ENCODE peak calls at places on chromosome 14, in seven cellular contexts. One of them, this sample, is unnamed.

GRCh38 chr14:100399052-100399849 is 76.1 kb downstream of the SLC25A47 start:
- DNase-seq in HepG2: no peak
- DNase-seq in HCT116: no peak
- DNase-seq in H1: no peak
- DNase-seq in GM12878: no peak
- DNase-seq in SK-N-SH: peak; percentile 81
- DNase-seq in K562: no peak
- DNase-seq in this sample: no peak

GRCh38 chr14:50233335-50234250 is 2.2 kb upstream of the SOS2 start:
- DNase-seq in K562: no peak
- DNase-seq in H1: no peak
- DNase-seq in SK-N-SH: no peak
- DNase-seq in HepG2: peak; percentile 67
- DNase-seq in HCT116: no peak
- DNase-seq in GM12878: no peak
- DNase-seq in this sample: peak; percentile 62

GRCh38 chr14:50342211-50343080 is 30.3 kb downstream of the DMAC2L start:
- DNase-seq in SK-N-SH: peak; percentile 78
- DNase-seq in HepG2: peak; percentile 66
- DNase-seq in H1: no peak
- DNase-seq in HCT116: no peak
- DNase-seq in K562: peak; percentile 90
- DNase-seq in GM12878: no peak
- DNase-seq in this sample: peak; percentile 72

GRCh38 chr14:74888164-74889158 is 6.7 kb downstream of the DLST start:
- DNase-seq in HCT116: peak; percentile 4
- DNase-seq in GM12878: no peak
- DNase-seq in H1: no peak
- DNase-seq in SK-N-SH: no peak
- DNase-seq in HepG2: no peak
- DNase-seq in K562: peak; percentile 81
- DNase-seq in this sample: no peak

GRCh38 chr14:99436247-99437180 is 44.1 kb downstream of the SETD3 start:
- DNase-seq in H1: peak; percentile 19
- DNase-seq in GM12878: no peak
- DNase-seq in K562: no peak
- DNase-seq in HCT116: no peak
- DNase-seq in SK-N-SH: no peak
- DNase-seq in HepG2: no peak
- DNase-seq in this sample: no peak

GRCh38 chr14:77457115-77457521 is 283 bp downstream of the VIPAS39 start:
- DNase-seq in GM12878: no peak
- DNase-seq in HepG2: no peak
- DNase-seq in K562: no peak
- DNase-seq in H1: no peak
- DNase-seq in SK-N-SH: peak; percentile 46
- DNase-seq in HCT116: no peak
- DNase-seq in this sample: no peak

GRCh38 chr14:38297681-38298080 is 41.8 kb upstream of the CLEC14A start:
- DNase-seq in HCT116: no peak
- DNase-seq in K562: no peak
- DNase-seq in H1: no peak
- DNase-seq in GM12878: no peak
- DNase-seq in SK-N-SH: no peak
- DNase-seq in HepG2: no peak
- DNase-seq in this sample: no peak

GRCh38 chr14:99537399-99537798 is 56.2 kb downstream of the CCNK start:
- DNase-seq in SK-N-SH: no peak
- DNase-seq in HepG2: no peak
- DNase-seq in K562: no peak
- DNase-seq in GM12878: no peak
- DNase-seq in HCT116: no peak
- DNase-seq in H1: no peak
- DNase-seq in this sample: no peak

GRCh38 chr14:73712540-73713141 is 1.5 kb downstream of the PNMA1 start:
- DNase-seq in HepG2: no peak
- DNase-seq in HCT116: no peak
- DNase-seq in GM12878: no peak
- DNase-seq in SK-N-SH: peak; percentile 65
- DNase-seq in K562: peak; percentile 39
- DNase-seq in H1: no peak
- DNase-seq in this sample: peak; percentile 39

GRCh38 chr14:60085085-60085484 is 6.6 kb upstream of the PCNX4 start:
- DNase-seq in HCT116: no peak
- DNase-seq in HepG2: no peak
- DNase-seq in GM12878: no peak
- DNase-seq in SK-N-SH: no peak
- DNase-seq in H1: no peak
- DNase-seq in K562: no peak
- DNase-seq in this sample: no peak

GRCh38 chr14:37493606-37494005 is 101.4 kb downstream of the FOXA1 start:
- DNase-seq in SK-N-SH: no peak
- DNase-seq in K562: no peak
- DNase-seq in HepG2: peak; percentile 20
- DNase-seq in GM12878: no peak
- DNase-seq in H1: no peak
- DNase-seq in HCT116: no peak
- DNase-seq in this sample: no peak

DNA sequence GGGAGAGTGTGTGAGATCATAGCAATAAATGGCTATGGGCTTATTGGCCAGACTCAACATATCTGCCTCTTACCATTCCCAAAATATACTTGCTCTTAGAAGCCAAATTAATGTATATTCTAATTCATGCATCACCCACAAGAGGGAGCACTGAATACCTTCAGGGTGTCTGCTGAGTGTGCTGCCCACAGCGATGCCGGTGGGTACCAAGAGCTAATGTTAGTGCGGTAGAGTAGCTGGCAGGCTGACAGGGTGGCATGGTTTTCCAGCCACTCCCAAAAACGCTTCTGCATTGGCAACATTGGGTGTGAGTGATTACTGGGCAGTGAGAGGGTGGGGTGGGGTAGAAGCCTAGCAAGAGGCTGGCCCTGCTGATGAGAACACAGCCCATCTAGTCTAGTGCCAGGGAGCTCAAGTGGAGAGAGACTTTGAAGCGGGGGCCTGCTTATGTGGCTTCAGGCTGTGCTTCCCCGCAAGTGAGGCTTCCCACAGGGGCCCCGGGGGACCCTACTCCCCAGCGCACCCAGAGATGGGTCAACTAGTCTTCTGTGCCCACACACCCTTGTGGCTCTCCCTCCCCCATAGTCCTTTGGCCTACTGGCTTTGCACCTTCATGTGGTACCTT is 9.2 kb upstream of the PLEKHD1 start:
- DNase-seq in SK-N-SH: peak; percentile 51
- DNase-seq in K562: peak; percentile 28
- DNase-seq in HCT116: no peak
- DNase-seq in H1: no peak
- DNase-seq in HepG2: peak; percentile 19
- DNase-seq in GM12878: no peak
- DNase-seq in this sample: no peak
- TF ChIP-seq JUND in SK-N-SH: no peak
- TF ChIP-seq JUND in K562: no peak
- TF ChIP-seq JUND in HCT116: no peak
- TF ChIP-seq JUND in H1: no peak
- TF ChIP-seq JUND in HepG2: no peak
- TF ChIP-seq JUND in GM12878: no peak
- TF ChIP-seq JUND in this sample: no peak

DNA sequence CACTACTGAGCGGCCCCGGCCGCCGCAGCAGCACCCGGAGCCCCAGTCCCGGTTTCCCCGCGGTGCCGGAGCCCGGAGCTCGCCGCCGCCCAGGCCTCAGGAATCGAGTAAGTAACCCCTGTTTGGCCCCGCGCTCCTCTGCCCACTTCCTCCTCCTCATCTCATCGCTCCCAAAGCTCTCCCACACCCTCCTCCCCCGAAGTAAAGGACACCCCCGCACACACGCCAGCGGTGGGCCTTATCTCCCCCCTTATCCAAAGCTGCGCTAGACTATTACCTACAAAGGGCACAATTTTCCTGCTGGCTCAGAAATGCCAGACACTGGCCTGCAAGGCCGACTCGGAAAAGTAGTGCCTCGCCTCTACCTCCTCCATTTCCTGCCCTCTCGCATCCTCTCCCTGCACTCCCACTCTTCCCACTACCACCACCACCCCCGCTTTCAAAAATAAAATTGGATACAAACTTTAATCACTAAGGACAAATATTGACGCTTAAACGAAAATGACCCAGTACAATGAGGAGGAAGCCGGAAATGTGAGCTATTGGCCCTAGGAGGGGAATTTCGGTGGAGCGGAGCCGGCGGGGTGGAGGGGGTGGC is 581 bp upstream of the FOXG1 start:
- DNase-seq in SK-N-SH: peak; percentile 41
- DNase-seq in H1: peak; percentile 74
- DNase-seq in HCT116: no peak
- DNase-seq in HepG2: no peak
- DNase-seq in K562: peak; percentile 61
- DNase-seq in GM12878: no peak
- DNase-seq in this sample: no peak
- TF ChIP-seq JUND in SK-N-SH: no peak
- TF ChIP-seq JUND in H1: no peak
- TF ChIP-seq JUND in HCT116: no peak
- TF ChIP-seq JUND in HepG2: no peak
- TF ChIP-seq JUND in K562: no peak
- TF ChIP-seq JUND in GM12878: no peak
- TF ChIP-seq JUND in this sample: no peak

GRCh38 chr14:44170554-44170953 is 336.5 kb downstream of the FSCB start:
- DNase-seq in GM12878: no peak
- DNase-seq in HCT116: no peak
- DNase-seq in HepG2: no peak
- DNase-seq in H1: no peak
- DNase-seq in SK-N-SH: no peak
- DNase-seq in K562: no peak
- DNase-seq in this sample: no peak
- TF ChIP-seq JUND in GM12878: no peak
- TF ChIP-seq JUND in HCT116: no peak
- TF ChIP-seq JUND in HepG2: no peak
- TF ChIP-seq JUND in H1: no peak
- TF ChIP-seq JUND in SK-N-SH: no peak
- TF ChIP-seq JUND in K562: no peak
- TF ChIP-seq JUND in this sample: no peak

DNA sequence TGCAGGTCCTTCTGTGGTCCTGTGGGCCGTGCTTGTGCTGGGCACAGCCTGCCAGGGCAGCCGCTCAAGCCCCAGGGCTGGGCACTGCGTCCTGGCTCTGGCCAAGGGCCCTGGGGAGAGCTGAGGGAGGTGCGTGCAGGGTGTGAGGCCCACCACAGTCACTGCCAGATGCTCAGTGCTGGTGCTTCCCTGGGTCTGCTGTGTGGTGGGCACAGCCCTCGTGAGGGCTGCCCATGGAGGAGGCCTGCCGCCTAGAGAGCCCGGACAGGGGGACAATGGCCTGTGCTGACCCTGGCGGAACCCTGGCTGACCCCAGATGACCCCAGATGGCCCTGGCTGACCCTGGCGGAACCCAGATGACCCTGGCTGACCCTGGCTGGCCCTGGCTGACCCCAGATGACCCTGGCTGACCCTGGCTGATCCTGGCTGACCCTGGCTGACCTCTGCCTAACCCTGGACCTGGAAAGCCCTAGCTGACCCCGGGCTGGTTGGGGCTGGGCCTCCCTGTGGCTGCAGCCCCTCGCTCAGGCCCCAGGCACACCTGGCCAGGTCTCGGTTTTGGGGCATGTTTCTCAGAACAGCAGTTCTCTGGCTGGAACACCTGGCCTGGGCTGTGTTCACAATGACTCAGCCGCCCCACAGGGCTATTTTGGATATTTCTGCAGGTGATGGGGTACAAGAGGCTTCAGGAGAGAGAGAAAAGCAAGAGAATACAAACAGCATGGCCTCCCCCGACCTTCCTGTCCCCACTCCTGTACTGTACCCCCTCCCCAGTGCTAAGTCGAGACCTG is 55.4 kb downstream of the TMEM121 start:
- DNase-seq in K562: no peak
- DNase-seq in SK-N-SH: no peak
- DNase-seq in HepG2: no peak
- DNase-seq in H1: no peak
- DNase-seq in HCT116: no peak
- DNase-seq in GM12878: peak; percentile 71
- DNase-seq in this sample: no peak
- TF ChIP-seq JUND in K562: no peak
- TF ChIP-seq JUND in SK-N-SH: no peak
- TF ChIP-seq JUND in HepG2: no peak
- TF ChIP-seq JUND in H1: no peak
- TF ChIP-seq JUND in HCT116: no peak
- TF ChIP-seq JUND in GM12878: no peak
- TF ChIP-seq JUND in this sample: no peak

GRCh38 chr14:88992011-88992410 is 167.6 kb downstream of the TTC8 start:
- DNase-seq in SK-N-SH: no peak
- DNase-seq in K562: no peak
- DNase-seq in H1: no peak
- DNase-seq in GM12878: no peak
- DNase-seq in HepG2: no peak
- DNase-seq in HCT116: no peak
- DNase-seq in this sample: no peak

GRCh38 chr14:88989911-88990310 is 165.5 kb downstream of the TTC8 start:
- DNase-seq in HCT116: no peak
- DNase-seq in GM12878: no peak
- DNase-seq in K562: no peak
- DNase-seq in SK-N-SH: no peak
- DNase-seq in HepG2: no peak
- DNase-seq in H1: no peak
- DNase-seq in this sample: no peak

GRCh38 chr14:88990856-88991255 is 166.4 kb downstream of the TTC8 start:
- DNase-seq in SK-N-SH: no peak
- DNase-seq in HepG2: no peak
- DNase-seq in H1: no peak
- DNase-seq in K562: no peak
- DNase-seq in HCT116: no peak
- DNase-seq in GM12878: no peak
- DNase-seq in this sample: no peak

GRCh38 chr14:88995437-88996198 is 171.2 kb downstream of the TTC8 start:
- DNase-seq in H1: no peak
- DNase-seq in HepG2: no peak
- DNase-seq in K562: no peak
- DNase-seq in GM12878: no peak
- DNase-seq in HCT116: no peak
- DNase-seq in SK-N-SH: no peak
- DNase-seq in this sample: no peak

GRCh38 chr14:88993946-88994345 is 169.5 kb downstream of the TTC8 start:
- DNase-seq in K562: no peak
- DNase-seq in SK-N-SH: no peak
- DNase-seq in HCT116: no peak
- DNase-seq in GM12878: no peak
- DNase-seq in HepG2: no peak
- DNase-seq in H1: no peak
- DNase-seq in this sample: no peak
- TF ChIP-seq JUND in K562: no peak
- TF ChIP-seq JUND in SK-N-SH: no peak
- TF ChIP-seq JUND in HCT116: no peak
- TF ChIP-seq JUND in GM12878: no peak
- TF ChIP-seq JUND in HepG2: no peak
- TF ChIP-seq JUND in H1: no peak
- TF ChIP-seq JUND in this sample: no peak

DNA sequence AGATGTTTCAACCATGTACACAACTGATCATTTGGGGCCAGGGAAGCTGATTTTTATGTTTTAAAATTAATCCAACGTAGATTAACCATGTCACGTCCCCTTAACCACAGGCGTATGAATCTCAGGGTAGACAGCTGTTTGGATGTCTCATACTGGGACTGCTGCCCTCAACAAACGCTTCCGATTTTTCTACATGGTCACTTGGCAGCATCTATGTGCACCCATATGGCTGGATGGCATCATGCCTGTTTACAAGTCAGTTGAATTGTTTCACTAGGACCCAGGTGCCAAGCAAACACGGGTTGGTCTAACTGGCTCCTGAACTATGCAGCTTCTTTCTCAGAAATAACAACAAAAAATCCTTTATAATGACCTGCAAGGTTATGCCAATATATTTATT is 393.8 kb downstream of the NPAS3 start:
- DNase-seq in HepG2: no peak
- DNase-seq in GM12878: no peak
- DNase-seq in H1: no peak
- DNase-seq in SK-N-SH: no peak
- DNase-seq in K562: no peak
- DNase-seq in HCT116: no peak
- DNase-seq in this sample: peak; percentile 39
- TF ChIP-seq JUND in HepG2: no peak
- TF ChIP-seq JUND in GM12878: no peak
- TF ChIP-seq JUND in H1: no peak
- TF ChIP-seq JUND in SK-N-SH: no peak
- TF ChIP-seq JUND in K562: no peak
- TF ChIP-seq JUND in HCT116: no peak
- TF ChIP-seq JUND in this sample: no peak

This sample was measured in T47D.